ENCODE peak calls at places on chromosomes 2 and 18, in four cellular contexts. Q, N, G and R are unnamed samples.

GRCh38 chr2:119660343-119660658 is 18.7 kb upstream of the TMEM177 start:
- DNase-seq in Q (no peak), N (no peak), G (no peak), R (no peak)

GRCh38 chr2:215874418-215874817 is 138.9 kb downstream of the MREG start:
- DNase-seq in Q (no peak), N (peak; percentile 20), G (no peak), R (no peak)

GRCh38 chr18:666177-666576 is 8.7 kb downstream of the TYMS start:
- DNase-seq in Q (no peak), N (no peak), G (no peak), R (no peak)

GRCh38 chr2:60627412-60627811 is 74.0 kb upstream of the BCL11A start:
- DNase-seq in Q (no peak), N (no peak), G (no peak), R (no peak)

GRCh38 chr2:70922591-70923234 is 13.0 kb upstream of the ATP6V1B1 start:
- DNase-seq in Q (no peak), N (no peak), G (no peak), R (no peak)

GRCh38 chr2:58064136-58064535 is 17.5 kb downstream of the VRK2 start:
- DNase-seq in Q (no peak), N (no peak), G (no peak), R (no peak)

GRCh38 chr2:100365434-100365833 is 43.1 kb upstream of the LONRF2 start:
- DNase-seq in Q (no peak), N (no peak), G (peak; percentile 82), R (no peak)

GRCh38 chr2:54673501-54673998 is 49.9 kb upstream of the EML6 start:
- DNase-seq in Q (no peak), N (peak; percentile 39), G (peak; percentile 43), R (peak; percentile 74)

GRCh38 chr2:106839849-106840595 is 45.9 kb downstream of the ST6GAL2 start:
- DNase-seq in Q (no peak), N (no peak), G (no peak), R (no peak)

GRCh38 chr2:127615511-127616166 is 30.3 kb upstream of the GPR17 start:
- DNase-seq in Q (no peak), N (no peak), G (no peak), R (no peak)

GRCh38 chr2:146634256-146635068 is 1210.4 kb upstream of the ACVR2A start:
- DNase-seq in Q (no peak), N (peak; percentile 35), G (peak; percentile 43), R (no peak)

GRCh38 chr2:216777637-216778273 is 82.1 kb downstream of the TNP1 start:
- DNase-seq in Q (no peak), N (peak; percentile 59), G (peak; percentile 53), R (no peak)

GRCh38 chr2:160073284-160073888 is 11.0 kb upstream of the PLA2R1 start:
- DNase-seq in Q (no peak), N (no peak), G (no peak), R (no peak)

GRCh38 chr18:58847383-58848071 is 17.1 kb upstream of the ZNF532 start:
- DNase-seq in Q (no peak), N (no peak), G (peak; percentile 61), R (peak; percentile 26)

GRCh38 chr2:862723-863466 is 87.8 kb upstream of the SNTG2 start:
- DNase-seq in Q (no peak), N (no peak), G (no peak), R (no peak)

GRCh38 chr2:209970271-209970670 is 32.2 kb upstream of the RPE start:
- DNase-seq in Q (no peak), N (no peak), G (no peak), R (no peak)

GRCh38 chr2:46269545-46270273 is 27.5 kb upstream of the EPAS1 start:
- DNase-seq in Q (no peak), N (no peak), G (no peak), R (no peak)